ENCODE peak calls at places on chromosome 22, in ten cellular contexts. One of them, this sample, is unnamed.

GRCh38 chr22:50569896-50570535 is 7.3 kb upstream of the SYCE3 start:
- DNase-seq in neural progenitor cell: no peak
- DNase-seq in DMS53: no peak
- DNase-seq in AG08396: no peak
- DNase-seq in stimulated activated CD4-positive, alpha-beta T cell treated with anti-CD3 and anti-CD28 coated beads, Interleukin-2, amount 100 ng/mL, for 48 hours: no peak
- DNase-seq in CD8-positive, alpha-beta memory T cell: no peak
- DNase-seq in activated CD4-positive, CD25-positive, alpha-beta regulatory T cell: no peak
- DNase-seq in lower leg skin: no peak
- DNase-seq in MV-4-11: no peak
- DNase-seq in sigmoid colon: no peak
- DNase-seq in this sample: no peak

GRCh38 chr22:23500508-23501208 is 79.4 kb downstream of the IGLL1 start:
- DNase-seq in neural progenitor cell: no peak
- DNase-seq in DMS53: no peak
- DNase-seq in MV-4-11: no peak
- DNase-seq in CD8-positive, alpha-beta memory T cell: no peak
- DNase-seq in activated CD4-positive, CD25-positive, alpha-beta regulatory T cell: no peak
- DNase-seq in stimulated activated CD4-positive, alpha-beta T cell treated with anti-CD3 and anti-CD28 coated beads, Interleukin-2, amount 100 ng/mL, for 48 hours: no peak
- DNase-seq in lower leg skin: no peak
- DNase-seq in AG08396: no peak
- DNase-seq in sigmoid colon: peak; percentile 35
- DNase-seq in this sample: no peak

GRCh38 chr22:42279425-42280020 is 9.1 kb upstream of the TCF20 start:
- DNase-seq in stimulated activated CD4-positive, alpha-beta T cell treated with anti-CD3 and anti-CD28 coated beads, Interleukin-2, amount 100 ng/mL, for 48 hours: no peak
- DNase-seq in activated CD4-positive, CD25-positive, alpha-beta regulatory T cell: no peak
- DNase-seq in MV-4-11: no peak
- DNase-seq in DMS53: no peak
- DNase-seq in AG08396: no peak
- DNase-seq in lower leg skin: no peak
- DNase-seq in CD8-positive, alpha-beta memory T cell: no peak
- DNase-seq in neural progenitor cell: no peak
- DNase-seq in sigmoid colon: peak; percentile 32
- DNase-seq in this sample: no peak

GRCh38 chr22:39149915-39150847 is 2.3 kb downstream of the CBX7 start:
- DNase-seq in sigmoid colon: peak; percentile 68
- DNase-seq in neural progenitor cell: peak; percentile 40
- DNase-seq in MV-4-11: no peak
- DNase-seq in DMS53: no peak
- DNase-seq in AG08396: no peak
- DNase-seq in stimulated activated CD4-positive, alpha-beta T cell treated with anti-CD3 and anti-CD28 coated beads, Interleukin-2, amount 100 ng/mL, for 48 hours: no peak
- DNase-seq in activated CD4-positive, CD25-positive, alpha-beta regulatory T cell: no peak
- DNase-seq in CD8-positive, alpha-beta memory T cell: no peak
- DNase-seq in lower leg skin: no peak
- DNase-seq in this sample: no peak

GRCh38 chr22:27507066-27507715 is 294.4 kb downstream of the MN1 start:
- DNase-seq in neural progenitor cell: no peak
- DNase-seq in activated CD4-positive, CD25-positive, alpha-beta regulatory T cell: no peak
- DNase-seq in stimulated activated CD4-positive, alpha-beta T cell treated with anti-CD3 and anti-CD28 coated beads, Interleukin-2, amount 100 ng/mL, for 48 hours: no peak
- DNase-seq in lower leg skin: no peak
- DNase-seq in AG08396: no peak
- DNase-seq in sigmoid colon: no peak
- DNase-seq in MV-4-11: no peak
- DNase-seq in DMS53: no peak
- DNase-seq in CD8-positive, alpha-beta memory T cell: no peak
- DNase-seq in this sample: no peak

GRCh38 chr22:46791201-46791731 is 28.8 kb downstream of the TBC1D22A start:
- DNase-seq in MV-4-11: peak; percentile 83
- DNase-seq in lower leg skin: no peak
- DNase-seq in activated CD4-positive, CD25-positive, alpha-beta regulatory T cell: peak; percentile 65
- DNase-seq in AG08396: peak; percentile 91
- DNase-seq in CD8-positive, alpha-beta memory T cell: peak; percentile 91
- DNase-seq in neural progenitor cell: no peak
- DNase-seq in stimulated activated CD4-positive, alpha-beta T cell treated with anti-CD3 and anti-CD28 coated beads, Interleukin-2, amount 100 ng/mL, for 48 hours: peak; percentile 52
- DNase-seq in DMS53: no peak
- DNase-seq in sigmoid colon: peak; percentile 84
- DNase-seq in this sample: no peak

GRCh38 chr22:36544107-36544620 is 15.2 kb upstream of the EIF3D start:
- DNase-seq in activated CD4-positive, CD25-positive, alpha-beta regulatory T cell: no peak
- DNase-seq in stimulated activated CD4-positive, alpha-beta T cell treated with anti-CD3 and anti-CD28 coated beads, Interleukin-2, amount 100 ng/mL, for 48 hours: no peak
- DNase-seq in CD8-positive, alpha-beta memory T cell: no peak
- DNase-seq in MV-4-11: no peak
- DNase-seq in neural progenitor cell: no peak
- DNase-seq in sigmoid colon: no peak
- DNase-seq in lower leg skin: no peak
- DNase-seq in AG08396: no peak
- DNase-seq in DMS53: no peak
- DNase-seq in this sample: no peak

GRCh38 chr22:38080847-38081635 is 2.9 kb downstream of the SLC16A8 start:
- DNase-seq in MV-4-11: no peak
- DNase-seq in neural progenitor cell: peak; percentile 74
- DNase-seq in DMS53: peak; percentile 70
- DNase-seq in activated CD4-positive, CD25-positive, alpha-beta regulatory T cell: no peak
- DNase-seq in AG08396: no peak
- DNase-seq in stimulated activated CD4-positive, alpha-beta T cell treated with anti-CD3 and anti-CD28 coated beads, Interleukin-2, amount 100 ng/mL, for 48 hours: no peak
- DNase-seq in CD8-positive, alpha-beta memory T cell: no peak
- DNase-seq in sigmoid colon: no peak
- DNase-seq in lower leg skin: no peak
- DNase-seq in this sample: no peak

GRCh38 chr22:30773919-30774318 is 79.2 kb downstream of the OSBP2 start:
- DNase-seq in AG08396: no peak
- DNase-seq in DMS53: no peak
- DNase-seq in neural progenitor cell: no peak
- DNase-seq in MV-4-11: no peak
- DNase-seq in lower leg skin: no peak
- DNase-seq in stimulated activated CD4-positive, alpha-beta T cell treated with anti-CD3 and anti-CD28 coated beads, Interleukin-2, amount 100 ng/mL, for 48 hours: no peak
- DNase-seq in activated CD4-positive, CD25-positive, alpha-beta regulatory T cell: no peak
- DNase-seq in CD8-positive, alpha-beta memory T cell: no peak
- DNase-seq in sigmoid colon: no peak
- DNase-seq in this sample: no peak

GRCh38 chr22:45155050-45155840 is 8.5 kb upstream of the NUP50 start:
- DNase-seq in MV-4-11: peak; percentile 25
- DNase-seq in AG08396: no peak
- DNase-seq in stimulated activated CD4-positive, alpha-beta T cell treated with anti-CD3 and anti-CD28 coated beads, Interleukin-2, amount 100 ng/mL, for 48 hours: no peak
- DNase-seq in CD8-positive, alpha-beta memory T cell: no peak
- DNase-seq in activated CD4-positive, CD25-positive, alpha-beta regulatory T cell: no peak
- DNase-seq in neural progenitor cell: no peak
- DNase-seq in DMS53: no peak
- DNase-seq in lower leg skin: no peak
- DNase-seq in sigmoid colon: no peak
- DNase-seq in this sample: no peak

GRCh38 chr22:48245119-48245485 is 1482.7 kb downstream of the TBC1D22A start:
- DNase-seq in activated CD4-positive, CD25-positive, alpha-beta regulatory T cell: no peak
- DNase-seq in DMS53: no peak
- DNase-seq in AG08396: no peak
- DNase-seq in lower leg skin: no peak
- DNase-seq in MV-4-11: peak; percentile 5
- DNase-seq in neural progenitor cell: no peak
- DNase-seq in sigmoid colon: peak; percentile 32
- DNase-seq in stimulated activated CD4-positive, alpha-beta T cell treated with anti-CD3 and anti-CD28 coated beads, Interleukin-2, amount 100 ng/mL, for 48 hours: no peak
- DNase-seq in CD8-positive, alpha-beta memory T cell: no peak
- DNase-seq in this sample: no peak

GRCh38 chr22:46576556-46577351 is 39.3 kb upstream of the CELSR1 start:
- DNase-seq in neural progenitor cell: peak; percentile 85
- DNase-seq in MV-4-11: peak; percentile 60
- DNase-seq in AG08396: peak; percentile 94
- DNase-seq in sigmoid colon: peak; percentile 71
- DNase-seq in lower leg skin: no peak
- DNase-seq in DMS53: peak; percentile 83
- DNase-seq in CD8-positive, alpha-beta memory T cell: peak; percentile 67
- DNase-seq in activated CD4-positive, CD25-positive, alpha-beta regulatory T cell: peak; percentile 44
- DNase-seq in stimulated activated CD4-positive, alpha-beta T cell treated with anti-CD3 and anti-CD28 coated beads, Interleukin-2, amount 100 ng/mL, for 48 hours: peak; percentile 57
- DNase-seq in this sample: no peak

GRCh38 chr22:35463231-35463933 is 63.4 kb downstream of the MCM5 start:
- DNase-seq in sigmoid colon: no peak
- DNase-seq in DMS53: no peak
- DNase-seq in AG08396: no peak
- DNase-seq in CD8-positive, alpha-beta memory T cell: no peak
- DNase-seq in activated CD4-positive, CD25-positive, alpha-beta regulatory T cell: no peak
- DNase-seq in neural progenitor cell: no peak
- DNase-seq in stimulated activated CD4-positive, alpha-beta T cell treated with anti-CD3 and anti-CD28 coated beads, Interleukin-2, amount 100 ng/mL, for 48 hours: no peak
- DNase-seq in MV-4-11: no peak
- DNase-seq in lower leg skin: no peak
- DNase-seq in this sample: no peak

GRCh38 chr22:36027579-36027959 is 1.1 kb downstream of the RBFOX2 start:
- DNase-seq in activated CD4-positive, CD25-positive, alpha-beta regulatory T cell: no peak
- DNase-seq in MV-4-11: no peak
- DNase-seq in lower leg skin: no peak
- DNase-seq in AG08396: peak; percentile 28
- DNase-seq in sigmoid colon: peak; percentile 67
- DNase-seq in stimulated activated CD4-positive, alpha-beta T cell treated with anti-CD3 and anti-CD28 coated beads, Interleukin-2, amount 100 ng/mL, for 48 hours: peak; percentile 1
- DNase-seq in DMS53: peak; percentile 33
- DNase-seq in CD8-positive, alpha-beta memory T cell: peak; percentile 10
- DNase-seq in neural progenitor cell: peak; percentile 55
- DNase-seq in this sample: no peak

GRCh38 chr22:23542933-23543332 is 37.2 kb downstream of the IGLL1 start:
- DNase-seq in AG08396: no peak
- DNase-seq in MV-4-11: no peak
- DNase-seq in DMS53: peak; percentile 36
- DNase-seq in lower leg skin: no peak
- DNase-seq in stimulated activated CD4-positive, alpha-beta T cell treated with anti-CD3 and anti-CD28 coated beads, Interleukin-2, amount 100 ng/mL, for 48 hours: no peak
- DNase-seq in CD8-positive, alpha-beta memory T cell: no peak
- DNase-seq in activated CD4-positive, CD25-positive, alpha-beta regulatory T cell: no peak
- DNase-seq in sigmoid colon: peak; percentile 39
- DNase-seq in neural progenitor cell: no peak
- DNase-seq in this sample: no peak

GRCh38 chr22:35314161-35314942 is 14.7 kb downstream of the TOM1 start:
- DNase-seq in stimulated activated CD4-positive, alpha-beta T cell treated with anti-CD3 and anti-CD28 coated beads, Interleukin-2, amount 100 ng/mL, for 48 hours: no peak
- DNase-seq in MV-4-11: peak; percentile 27
- DNase-seq in DMS53: peak; percentile 47
- DNase-seq in AG08396: no peak
- DNase-seq in activated CD4-positive, CD25-positive, alpha-beta regulatory T cell: no peak
- DNase-seq in sigmoid colon: peak; percentile 64
- DNase-seq in CD8-positive, alpha-beta memory T cell: no peak
- DNase-seq in neural progenitor cell: no peak
- DNase-seq in lower leg skin: no peak
- DNase-seq in this sample: no peak

GRCh38 chr22:38699784-38700183 is 959 bp downstream of the JOSD1 start:
- DNase-seq in lower leg skin: no peak
- DNase-seq in DMS53: peak; percentile 22
- DNase-seq in CD8-positive, alpha-beta memory T cell: no peak
- DNase-seq in AG08396: peak; percentile 42
- DNase-seq in neural progenitor cell: no peak
- DNase-seq in sigmoid colon: peak; percentile 58
- DNase-seq in activated CD4-positive, CD25-positive, alpha-beta regulatory T cell: no peak
- DNase-seq in MV-4-11: no peak
- DNase-seq in stimulated activated CD4-positive, alpha-beta T cell treated with anti-CD3 and anti-CD28 coated beads, Interleukin-2, amount 100 ng/mL, for 48 hours: no peak
- DNase-seq in this sample: no peak

GRCh38 chr22:42258126-42258525 is 12.3 kb downstream of the TCF20 start:
- DNase-seq in DMS53: no peak
- DNase-seq in neural progenitor cell: no peak
- DNase-seq in MV-4-11: no peak
- DNase-seq in lower leg skin: no peak
- DNase-seq in AG08396: no peak
- DNase-seq in sigmoid colon: peak; percentile 37
- DNase-seq in activated CD4-positive, CD25-positive, alpha-beta regulatory T cell: no peak
- DNase-seq in CD8-positive, alpha-beta memory T cell: no peak
- DNase-seq in stimulated activated CD4-positive, alpha-beta T cell treated with anti-CD3 and anti-CD28 coated beads, Interleukin-2, amount 100 ng/mL, for 48 hours: no peak
- DNase-seq in this sample: no peak

GRCh38 chr22:47292546-47293320 is 530.3 kb downstream of the TBC1D22A start:
- DNase-seq in AG08396: no peak
- DNase-seq in lower leg skin: no peak
- DNase-seq in neural progenitor cell: no peak
- DNase-seq in CD8-positive, alpha-beta memory T cell: no peak
- DNase-seq in stimulated activated CD4-positive, alpha-beta T cell treated with anti-CD3 and anti-CD28 coated beads, Interleukin-2, amount 100 ng/mL, for 48 hours: no peak
- DNase-seq in MV-4-11: no peak
- DNase-seq in activated CD4-positive, CD25-positive, alpha-beta regulatory T cell: no peak
- DNase-seq in sigmoid colon: no peak
- DNase-seq in DMS53: no peak
- DNase-seq in this sample: no peak

GRCh38 chr22:32073823-32074380 is 30.8 kb downstream of the SLC5A1 start:
- DNase-seq in AG08396: no peak
- DNase-seq in sigmoid colon: no peak
- DNase-seq in activated CD4-positive, CD25-positive, alpha-beta regulatory T cell: no peak
- DNase-seq in stimulated activated CD4-positive, alpha-beta T cell treated with anti-CD3 and anti-CD28 coated beads, Interleukin-2, amount 100 ng/mL, for 48 hours: no peak
- DNase-seq in lower leg skin: no peak
- DNase-seq in neural progenitor cell: no peak
- DNase-seq in MV-4-11: no peak
- DNase-seq in CD8-positive, alpha-beta memory T cell: no peak
- DNase-seq in DMS53: no peak
- DNase-seq in this sample: no peak

GRCh38 chr22:26610072-26610958 is 7.5 kb downstream of the CRYBB1 start:
- DNase-seq in stimulated activated CD4-positive, alpha-beta T cell treated with anti-CD3 and anti-CD28 coated beads, Interleukin-2, amount 100 ng/mL, for 48 hours: peak; percentile 33
- DNase-seq in DMS53: peak; percentile 4
- DNase-seq in activated CD4-positive, CD25-positive, alpha-beta regulatory T cell: no peak
- DNase-seq in MV-4-11: peak; percentile 95
- DNase-seq in CD8-positive, alpha-beta memory T cell: peak; percentile 45
- DNase-seq in AG08396: peak; percentile 88
- DNase-seq in lower leg skin: no peak
- DNase-seq in sigmoid colon: no peak
- DNase-seq in neural progenitor cell: no peak
- DNase-seq in this sample: no peak

GRCh38 chr22:49966716-49967332 is 6.3 kb downstream of the PIM3 start:
- DNase-seq in stimulated activated CD4-positive, alpha-beta T cell treated with anti-CD3 and anti-CD28 coated beads, Interleukin-2, amount 100 ng/mL, for 48 hours: no peak
- DNase-seq in activated CD4-positive, CD25-positive, alpha-beta regulatory T cell: no peak
- DNase-seq in CD8-positive, alpha-beta memory T cell: no peak
- DNase-seq in neural progenitor cell: peak; percentile 51
- DNase-seq in AG08396: no peak
- DNase-seq in MV-4-11: peak; percentile 77
- DNase-seq in lower leg skin: peak; percentile 52
- DNase-seq in sigmoid colon: peak; percentile 83
- DNase-seq in DMS53: no peak
- DNase-seq in this sample: peak; percentile 66

This sample was measured in lung.